ENCODE peak calls at places on chromosomes 4 and X, in seven cellular contexts. V is PC-3, J is lung, G is Peyer's patch, Q is suprapubic skin, F is AG04450, O is brain microvascular endothelial cell. A is an unnamed sample. For H3K27me3, the result is how much of the 10 kb centered on the place peaks cover.

GRCh38 chr4:146916479-146917076 is 29.1 kb downstream of the TTC29 start:
- DNase-seq in V (peak), J (no peak), G (no peak), Q (no peak), F (peak), O (peak), A (no peak)

GRCh38 chrX:68462653-68463052 is 29.4 kb upstream of the OPHN1 start:
- DNase-seq in V (peak), J (no peak), G (no peak), Q (no peak), F (no peak), O (peak), A (no peak)

GRCh38 chr4:123740236-123740635 is 343.6 kb downstream of the SPRY1 start:
- DNase-seq in V (no peak), J (no peak), G (no peak), Q (no peak), F (no peak), O (no peak), A (no peak)

GRCh38 chr4:151866266-151866918 is 105.6 kb upstream of the GATB start:
- DNase-seq in V (no peak), J (no peak), G (no peak), Q (no peak), F (no peak), O (no peak), A (no peak)

GRCh38 chrX:16712116-16712824 is at the start of gene CTPS2:
- DNase-seq in V (peak), J (peak), G (peak), Q (peak), F (no peak), O (peak), A (peak)

GRCh38 chr4:7155611-7156071 is 36.7 kb upstream of the SORCS2 start:
- DNase-seq in V (no peak), J (no peak), G (no peak), Q (peak), F (no peak), O (no peak), A (no peak)

GRCh38 chr4:73776363-73776762 is 36.0 kb downstream of the CXCL8 start:
- DNase-seq in V (peak), J (peak), G (no peak), Q (no peak), F (peak), O (peak), A (no peak)

GRCh38 chr4:128461300-128462103 is 173.9 kb upstream of the PGRMC2 start:
- DNase-seq in V (peak), J (no peak), G (no peak), Q (no peak), F (peak), O (peak), A (peak)

GRCh38 chr4:84814100-84814750 is 152.3 kb downstream of the WDFY3 start:
- DNase-seq in V (peak), J (no peak), G (no peak), Q (no peak), F (peak), O (peak), A (no peak)

GRCh38 chr4:67694662-67695061 is 6.3 kb downstream of the UBA6 start:
- DNase-seq in V (peak), J (no peak), G (no peak), Q (no peak), F (no peak), O (no peak), A (no peak)

GRCh38 chr4:151865744-151866143 is 104.9 kb upstream of the GATB start:
- DNase-seq in V (no peak), J (no peak), G (no peak), Q (no peak), F (no peak), O (no peak), A (no peak)

GRCh38 chr4:52750819-52751348 is 341 bp downstream of the ERVMER34-1 start:
- DNase-seq in V (peak), J (no peak), G (no peak), Q (no peak), F (no peak), O (no peak), A (no peak)

GRCh38 chr4:8706221-8707044 is 113.9 kb downstream of the CPZ start:
- DNase-seq in V (no peak), J (no peak), G (no peak), Q (peak), F (no peak), O (no peak), A (no peak)

GRCh38 chr4:28760003-28760402 is 1899.4 kb downstream of the STIM2 start:
- DNase-seq in V (no peak), J (no peak), G (no peak), Q (no peak), F (no peak), O (no peak), A (no peak)

GRCh38 chr4:167903291-167903721 is 189.0 kb upstream of the ANXA10 start:
- DNase-seq in V (peak), J (no peak), G (no peak), Q (no peak), F (no peak), O (peak), A (no peak)

GRCh38 chr4:24063771-24064170 is 173.9 kb upstream of the PPARGC1A start:
- DNase-seq in V (no peak), J (no peak), G (no peak), Q (no peak), F (no peak), O (no peak), A (no peak)

GRCh38 chr4:15682340-15682725 is 706 bp downstream of the FAM200B start:
- DNase-seq in V (no peak), J (no peak), G (no peak), Q (no peak), F (no peak), O (no peak), A (no peak)

GRCh38 chr4:2066571-2067445 is 7.7 kb downstream of the NAT8L start:
- DNase-seq in V (no peak), J (no peak), G (no peak), Q (peak), F (no peak), O (no peak), A (no peak)

GRCh38 chr4:139368990-139369389 is 66.7 kb upstream of the NDUFC1 start:
- DNase-seq in V (no peak), J (no peak), G (no peak), Q (no peak), F (no peak), O (peak), A (no peak)

GRCh38 chrX:84064164-84064563 is 123.8 kb downstream of the RPS6KA6 start:
- DNase-seq in V (peak), J (no peak), G (no peak), Q (no peak), F (no peak), O (no peak), A (no peak)

GRCh38 chr4:6937748-6938147 is 28.1 kb downstream of the TBC1D14 start:
- DNase-seq in V (no peak), J (no peak), G (no peak), Q (no peak), F (no peak), O (no peak), A (no peak)

GRCh38 chr4:137531121-137531520 is 1.2 kb downstream of the PCDH18 start:
- DNase-seq in V (peak), J (no peak), G (no peak), Q (no peak), F (no peak), O (peak), A (no peak)

GRCh38 chr4:118760493-118760892 is 75.3 kb downstream of the METTL14 start:
- DNase-seq in V (no peak), J (no peak), G (no peak), Q (no peak), F (no peak), O (no peak), A (no peak)

GRCh38 chr4:67929447-67929846 is 33.8 kb downstream of the TMPRSS11A start:
- DNase-seq in V (peak), J (no peak), G (no peak), Q (no peak), F (no peak), O (no peak), A (no peak)

GRCh38 chr4:47640911-47641310 is 155.8 kb downstream of the ATP10D start:
- DNase-seq in V (no peak), J (no peak), G (no peak), Q (no peak), F (no peak), O (no peak), A (no peak)

GRCh38 chrX:16946971-16947562 is 609 bp downstream of the REPS2 start:
- DNase-seq in V (no peak), J (peak), G (no peak), Q (no peak), F (no peak), O (no peak), A (no peak)

GRCh38 chrX:35016051-35016450 is 73.5 kb downstream of the FAM47B start:
- DNase-seq in V (no peak), J (no peak), G (no peak), Q (no peak), F (no peak), O (peak), A (no peak)

GRCh38 chr4:55795342-55795741 is 24.2 kb upstream of the EXOC1L start:
- DNase-seq in V (no peak), J (no peak), G (no peak), Q (no peak), F (no peak), O (no peak), A (no peak)
- H3K27me3 ChIP-seq in V (under half), J (under half), G (under half), Q (under half), F (under half), O (under half), A (under half)

GRCh38 chr4:154741131-154741530 is 2.7 kb upstream of the LRAT start:
- DNase-seq in V (no peak), J (no peak), G (no peak), Q (no peak), F (no peak), O (no peak), A (no peak)
- H3K27me3 ChIP-seq in V (under half), J (under half), G (under half), Q (under half), F (under half), O (under half), A (under half)

GRCh38 chr4:56657818-56658217 is 23.3 kb downstream of the HOPX start:
- DNase-seq in V (no peak), J (no peak), G (no peak), Q (no peak), F (no peak), O (no peak), A (no peak)

GRCh38 chr4:56656346-56656643 is 24.8 kb downstream of the HOPX start:
- DNase-seq in V (no peak), J (no peak), G (peak), Q (no peak), F (no peak), O (no peak), A (no peak)

GRCh38 chr4:56655627-56656345 is 25.3 kb downstream of the HOPX start:
- DNase-seq in V (no peak), J (no peak), G (no peak), Q (peak), F (no peak), O (no peak), A (no peak)

GRCh38 chr4:56657128-56657527 is 24.0 kb downstream of the HOPX start:
- DNase-seq in V (no peak), J (no peak), G (no peak), Q (no peak), F (no peak), O (no peak), A (no peak)

GRCh38 chr4:56658410-56659003 is 22.6 kb downstream of the HOPX start:
- DNase-seq in V (no peak), J (no peak), G (no peak), Q (no peak), F (no peak), O (no peak), A (no peak)
- H3K27me3 ChIP-seq in V (under half), J (under half), G (under half), Q (under half), F (under half), O (under half), A (under half)

GRCh38 chr4:178198691-178199090 is 756.5 kb upstream of the AGA start:
- DNase-seq in V (no peak), J (no peak), G (no peak), Q (no peak), F (no peak), O (no peak), A (no peak)
- H3K27me3 ChIP-seq in V (under half), J (under half), G (under half), Q (under half), F (under half), O (under half), A (under half)

DNA sequence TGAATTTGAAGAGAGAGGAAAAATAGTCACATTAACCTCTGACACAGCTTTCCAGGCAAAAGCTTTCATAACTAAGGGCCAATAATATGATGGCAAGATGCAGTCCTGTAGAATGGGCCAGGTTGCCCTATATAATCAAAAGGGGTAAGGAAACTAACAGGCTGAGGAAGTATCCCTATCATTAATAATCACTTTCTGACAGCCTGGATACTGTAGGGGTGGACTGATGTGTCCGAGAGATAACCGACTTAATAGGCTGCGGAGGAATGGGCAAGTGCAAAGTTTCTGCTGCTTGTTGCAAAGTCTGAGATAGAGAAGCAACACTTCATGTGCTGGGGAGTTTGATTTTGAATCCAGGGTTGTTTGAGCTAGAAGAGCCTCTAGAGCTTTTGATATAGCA is 94.8 kb downstream of the DNAAF6 start:
- DNase-seq in V (no peak), J (no peak), G (no peak), Q (no peak), F (no peak), O (no peak), A (no peak)
- H3K27me3 ChIP-seq in V (under half), J (under half), G (under half), Q (under half), F (under half), O (under half), A (under half)

GRCh38 chrX:20267924-20268701 is 1.4 kb upstream of the RPS6KA3 start:
- DNase-seq in V (no peak), J (peak), G (peak), Q (peak), F (no peak), O (no peak), A (peak)
- H3K27me3 ChIP-seq in V (under half), J (under half), G (under half), Q (under half), F (under half), O (under half), A (under half)

GRCh38 chr4:110631582-110632505 is 9.0 kb upstream of the PITX2 start:
- DNase-seq in V (peak), J (peak), G (no peak), Q (no peak), F (peak), O (peak), A (no peak)

GRCh38 chr4:110634320-110635154 is 11.7 kb upstream of the PITX2 start:
- DNase-seq in V (no peak), J (no peak), G (no peak), Q (no peak), F (no peak), O (no peak), A (no peak)

GRCh38 chr4:110630621-110631402 is 7.9 kb upstream of the PITX2 start:
- DNase-seq in V (no peak), J (no peak), G (no peak), Q (no peak), F (no peak), O (no peak), A (peak)

GRCh38 chr4:110633358-110634319 is 10.8 kb upstream of the PITX2 start:
- DNase-seq in V (no peak), J (no peak), G (no peak), Q (no peak), F (no peak), O (no peak), A (no peak)

GRCh38 chr4:110632506-110633357 is 9.9 kb upstream of the PITX2 start:
- DNase-seq in V (no peak), J (no peak), G (no peak), Q (no peak), F (no peak), O (no peak), A (no peak)
- H3K27me3 ChIP-seq in V (half or more), J (under half), G (under half), Q (half or more), F (half or more), O (half or more), A (half or more)

DNA sequence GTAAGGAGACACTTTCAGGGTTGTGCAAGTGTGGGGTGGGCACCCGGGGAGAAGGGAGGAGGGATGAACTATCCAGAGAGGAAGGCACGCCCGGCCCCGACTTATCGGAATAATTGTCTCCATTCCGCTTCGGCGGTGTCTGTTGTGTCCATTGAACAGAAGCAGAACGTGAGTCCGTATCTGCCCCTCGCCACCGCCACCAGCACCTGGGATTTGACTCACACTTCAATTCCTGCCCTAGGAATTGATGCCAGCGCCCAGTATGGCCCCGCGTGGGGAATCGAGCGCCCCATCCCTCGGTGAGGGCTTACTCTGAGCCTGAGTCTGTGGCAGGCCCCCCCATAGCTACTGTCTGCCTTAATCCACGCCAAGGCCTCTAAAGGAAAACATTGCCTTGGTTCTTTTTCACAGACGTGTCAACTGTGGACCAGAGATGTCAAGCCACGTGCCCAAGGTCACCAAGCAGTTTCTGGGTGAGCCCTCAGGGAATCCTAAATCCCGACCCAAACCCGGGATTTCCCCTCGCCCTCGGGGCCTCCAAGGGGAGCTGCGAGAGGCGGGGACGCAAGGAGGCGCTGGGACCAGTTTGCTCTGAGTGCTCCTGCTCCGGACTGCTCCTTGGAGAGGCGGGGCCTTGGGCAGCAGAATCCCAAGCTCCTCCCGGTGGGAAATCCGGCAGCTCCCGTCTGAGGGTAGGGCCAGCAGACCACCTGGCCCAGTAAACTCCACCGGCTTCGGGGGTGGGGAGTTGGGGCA is 12.9 kb downstream of the MSX1 start:
- DNase-seq in V (no peak), J (no peak), G (no peak), Q (no peak), F (no peak), O (no peak), A (no peak)
- H3K27me3 ChIP-seq in V (half or more), J (under half), G (under half), Q (half or more), F (half or more), O (half or more), A (half or more)

DNA sequence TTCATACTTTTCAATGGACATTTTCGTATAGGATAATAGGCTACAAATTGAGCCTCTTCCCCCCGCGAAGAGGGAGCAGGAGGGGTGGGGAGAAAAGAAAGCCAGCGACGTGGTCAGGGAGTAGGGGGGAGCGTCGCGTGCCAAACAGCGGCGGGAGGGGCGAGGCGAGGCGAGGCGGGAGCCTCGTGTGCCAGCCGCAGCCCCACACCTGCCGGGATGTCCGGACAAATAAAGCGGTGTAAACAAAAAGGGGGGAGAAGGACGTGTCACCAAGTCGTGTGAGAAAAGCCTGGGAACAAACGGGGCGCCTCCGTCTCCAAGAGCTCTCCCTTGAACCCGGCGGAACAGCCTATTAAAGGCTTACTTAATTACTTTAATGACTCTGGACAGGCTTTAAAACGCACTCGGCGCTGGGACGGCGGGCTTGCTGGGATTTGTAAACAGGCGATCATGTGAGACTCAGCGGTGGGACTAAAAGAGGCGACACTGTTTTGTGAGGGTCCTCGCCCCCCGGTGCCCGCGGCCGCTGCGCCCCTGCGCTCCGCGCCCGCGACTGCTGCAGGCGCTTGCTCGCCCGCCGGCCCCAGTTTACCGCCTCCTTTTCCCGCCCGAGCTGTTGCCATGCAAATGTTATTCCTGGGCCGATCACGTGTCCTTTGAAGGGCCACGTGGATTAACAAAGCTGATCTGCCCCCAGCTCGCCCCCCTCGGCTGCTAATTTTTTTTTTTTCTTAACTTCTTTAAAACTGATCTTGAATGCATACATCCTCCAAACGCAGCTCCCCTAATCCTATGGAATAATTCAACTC is at the start of gene HELT:
- DNase-seq in V (no peak), J (no peak), G (no peak), Q (no peak), F (no peak), O (no peak), A (no peak)
- H3K27me3 ChIP-seq in V (half or more), J (half or more), G (under half), Q (half or more), F (half or more), O (half or more), A (under half)

GRCh38 chrX:140756948-140757347 is 47.4 kb downstream of the LINC00632 start:
- DNase-seq in V (no peak), J (no peak), G (no peak), Q (no peak), F (no peak), O (no peak), A (no peak)
- H3K27me3 ChIP-seq in V (under half), J (under half), G (under half), Q (under half), F (under half), O (under half), A (under half)

A was measured in right atrium auricular region.